ENCODE peak calls at places on chromosomes 1 and 21, in six cellular contexts. V is neuronal stem cell, D is IMR-90, X is trophoblast cell, Z is mesenchymal stem cell, L is H1. U is an unnamed sample.

GRCh38 chr1:63051886-63052285 is 268.0 kb downstream of the ATG4C start:
- DNase-seq in V (no peak), D (no peak), X (no peak), Z (no peak), L (no peak), U (no peak)

GRCh38 chr21:42102063-42102462 is 30.9 kb downstream of the UMODL1 start:
- DNase-seq in V (no peak), D (no peak), X (no peak), Z (no peak), L (no peak), U (no peak)

GRCh38 chr1:48677306-48678287 is 99.1 kb downstream of the BEND5 start:
- DNase-seq in V (peak), D (peak), X (peak), Z (peak), L (peak), U (peak)

GRCh38 chr1:211583011-211583995 is 4.3 kb upstream of the SLC30A1 start:
- DNase-seq in V (no peak), D (no peak), X (no peak), Z (no peak), L (no peak), U (no peak)

GRCh38 chr1:64478594-64479248 is 8.8 kb downstream of the CACHD1 start:
- DNase-seq in V (no peak), D (no peak), X (no peak), Z (no peak), L (no peak), U (no peak)

GRCh38 chr1:206798384-206798996 is 26.2 kb upstream of the IL10 start:
- DNase-seq in V (no peak), D (no peak), X (no peak), Z (no peak), L (no peak), U (no peak)

GRCh38 chr1:190615818-190616217 is 138.2 kb upstream of the BRINP3 start:
- DNase-seq in V (no peak), D (no peak), X (no peak), Z (no peak), L (no peak), U (peak)

GRCh38 chr1:109639063-109639840 is 16.6 kb upstream of the GSTM4 start:
- DNase-seq in V (no peak), D (no peak), X (no peak), Z (no peak), L (peak), U (peak)

GRCh38 chr1:160161965-160162705 is 10.7 kb downstream of the ATP1A4 start:
- DNase-seq in V (peak), D (peak), X (peak), Z (peak), L (peak), U (peak)

GRCh38 chr1:64507897-64508296 is 38.0 kb downstream of the CACHD1 start:
- DNase-seq in V (no peak), D (no peak), X (no peak), Z (no peak), L (no peak), U (no peak)

GRCh38 chr1:174206148-174206826 is 47.0 kb downstream of the RABGAP1L start:
- DNase-seq in V (no peak), D (no peak), X (no peak), Z (no peak), L (no peak), U (no peak)

GRCh38 chr1:61253059-61253735 is 170.8 kb downstream of the NFIA start:
- DNase-seq in V (no peak), D (peak), X (peak), Z (peak), L (no peak), U (no peak)

GRCh38 chr1:212959266-212960220 is 9.2 kb downstream of the VASH2 start:
- DNase-seq in V (no peak), D (no peak), X (no peak), Z (no peak), L (no peak), U (no peak)

GRCh38 chr1:109535481-109535880 is 4.2 kb upstream of the GPR61 start:
- DNase-seq in V (no peak), D (no peak), X (no peak), Z (peak), L (no peak), U (no peak)

GRCh38 chr1:151611288-151611790 is 511 bp upstream of the SNX27 start:
- DNase-seq in V (no peak), D (peak), X (peak), Z (peak), L (no peak), U (no peak)

GRCh38 chr1:164855930-164856329 is 296.9 kb downstream of the PBX1 start:
- DNase-seq in V (no peak), D (no peak), X (peak), Z (no peak), L (no peak), U (no peak)

GRCh38 chr1:110003747-110004428 is 19.3 kb downstream of the AHCYL1 start:
- DNase-seq in V (peak), D (peak), X (peak), Z (peak), L (peak), U (peak)

GRCh38 chr1:55868026-55868425 is 652.9 kb upstream of the USP24 start:
- DNase-seq in V (no peak), D (peak), X (no peak), Z (peak), L (no peak), U (no peak)

GRCh38 chr1:26045712-26046312 is at the start of gene SLC30A2:
- DNase-seq in V (no peak), D (no peak), X (peak), Z (no peak), L (peak), U (peak)

GRCh38 chr1:107016376-107016978 is 40.0 kb upstream of the PRMT6 start:
- DNase-seq in V (no peak), D (no peak), X (no peak), Z (no peak), L (no peak), U (no peak)

GRCh38 chr21:17293194-17293593 is 219.6 kb upstream of the CXADR start:
- DNase-seq in V (no peak), D (no peak), X (no peak), Z (no peak), L (no peak), U (no peak)

GRCh38 chr1:35935989-35936388 is 5.1 kb downstream of the AGO3 start:
- DNase-seq in V (no peak), D (no peak), X (no peak), Z (peak), L (no peak), U (no peak)

GRCh38 chr1:35932158-35932636 is 1.3 kb downstream of the AGO3 start:
- DNase-seq in V (no peak), D (no peak), X (no peak), Z (no peak), L (no peak), U (no peak)

GRCh38 chr1:35936828-35937227 is 5.9 kb downstream of the AGO3 start:
- DNase-seq in V (no peak), D (no peak), X (peak), Z (no peak), L (no peak), U (no peak)

GRCh38 chr1:35932941-35933340 is 2.0 kb downstream of the AGO3 start:
- DNase-seq in V (no peak), D (no peak), X (no peak), Z (no peak), L (no peak), U (no peak)

DNA sequence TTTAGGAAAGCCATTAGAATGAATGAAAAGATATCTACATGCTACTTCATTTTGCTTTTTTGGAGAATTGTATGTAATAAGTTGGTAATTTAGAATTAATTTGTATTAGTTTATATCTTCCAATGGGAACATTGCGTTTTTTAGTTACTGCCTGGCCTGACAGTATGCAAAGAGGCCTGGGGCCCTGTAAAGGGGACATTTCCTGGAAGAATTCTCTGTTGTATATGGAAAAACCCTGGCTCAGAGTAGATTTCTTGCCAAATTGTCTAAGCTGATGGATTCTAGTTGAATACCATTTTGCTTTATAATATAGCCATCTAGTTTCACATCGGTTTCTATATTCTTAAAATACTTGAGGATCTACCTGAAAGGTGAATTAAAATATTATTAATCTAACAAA is 4.5 kb downstream of the AGO3 start:
- DNase-seq in V (no peak), D (peak), X (no peak), Z (peak), L (no peak), U (no peak)
- H3K14ac ChIP-seq in V (no peak), D (no peak), X (no peak), Z (no peak), L (no peak), U (no peak)

GRCh38 chr1:58574816-58575215 is 2.2 kb downstream of the TACSTD2 start:
- DNase-seq in V (no peak), D (no peak), X (no peak), Z (no peak), L (peak), U (no peak)

GRCh38 chr1:58575831-58576726 is 973 bp downstream of the TACSTD2 start:
- DNase-seq in V (no peak), D (no peak), X (no peak), Z (no peak), L (no peak), U (no peak)

GRCh38 chr1:58572691-58573090 is 4.4 kb downstream of the TACSTD2 start:
- DNase-seq in V (no peak), D (no peak), X (no peak), Z (no peak), L (peak), U (peak)

GRCh38 chr1:58573138-58573537 is 3.9 kb downstream of the TACSTD2 start:
- DNase-seq in V (no peak), D (no peak), X (no peak), Z (no peak), L (no peak), U (no peak)

DNA sequence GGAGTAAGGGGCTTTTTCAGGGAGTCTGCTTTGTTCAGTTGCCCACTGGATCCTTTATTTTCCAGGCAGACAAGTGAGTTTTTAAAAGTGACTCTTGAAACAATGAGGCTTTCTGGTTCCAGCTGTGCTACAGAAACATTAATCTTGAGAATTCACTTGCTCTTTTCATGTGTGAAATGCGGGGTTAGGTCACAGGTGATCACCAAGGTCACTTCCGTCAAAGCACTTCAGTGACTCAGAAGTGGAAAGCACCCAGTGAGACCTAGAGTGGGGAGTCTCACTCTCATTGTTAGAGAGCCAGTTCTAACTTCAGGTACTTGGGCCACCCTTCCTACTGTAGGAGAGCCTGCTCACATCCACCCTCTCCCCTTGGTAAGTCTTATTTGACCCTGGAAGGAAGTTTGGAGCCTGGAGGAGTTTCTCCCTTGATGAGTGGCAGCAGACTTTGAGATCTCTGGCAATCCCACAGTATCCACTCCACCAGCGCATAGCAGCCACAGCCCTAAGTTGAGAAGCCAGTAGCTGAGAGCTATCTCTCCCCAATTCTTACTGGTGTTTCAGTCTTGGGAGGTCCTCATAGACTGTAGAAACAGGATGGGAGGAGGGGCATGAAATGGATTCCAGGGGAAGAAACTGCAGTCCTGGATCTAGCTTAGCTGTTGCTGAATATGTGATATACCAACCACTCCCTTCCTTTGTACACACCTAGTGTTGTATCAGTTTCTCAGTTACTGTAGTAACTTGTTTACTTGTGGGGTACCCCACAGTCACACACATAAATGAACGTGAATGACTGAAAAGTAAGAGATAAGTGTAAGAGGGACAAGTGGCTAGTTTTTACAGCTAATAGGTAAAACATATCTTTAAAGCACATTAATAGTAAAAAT is 3.1 kb downstream of the TACSTD2 start:
- DNase-seq in V (no peak), D (no peak), X (no peak), Z (no peak), L (peak), U (no peak)
- H4K91ac ChIP-seq in V (no peak), D (no peak), X (no peak), Z (no peak), L (no peak), U (no peak)

DNA sequence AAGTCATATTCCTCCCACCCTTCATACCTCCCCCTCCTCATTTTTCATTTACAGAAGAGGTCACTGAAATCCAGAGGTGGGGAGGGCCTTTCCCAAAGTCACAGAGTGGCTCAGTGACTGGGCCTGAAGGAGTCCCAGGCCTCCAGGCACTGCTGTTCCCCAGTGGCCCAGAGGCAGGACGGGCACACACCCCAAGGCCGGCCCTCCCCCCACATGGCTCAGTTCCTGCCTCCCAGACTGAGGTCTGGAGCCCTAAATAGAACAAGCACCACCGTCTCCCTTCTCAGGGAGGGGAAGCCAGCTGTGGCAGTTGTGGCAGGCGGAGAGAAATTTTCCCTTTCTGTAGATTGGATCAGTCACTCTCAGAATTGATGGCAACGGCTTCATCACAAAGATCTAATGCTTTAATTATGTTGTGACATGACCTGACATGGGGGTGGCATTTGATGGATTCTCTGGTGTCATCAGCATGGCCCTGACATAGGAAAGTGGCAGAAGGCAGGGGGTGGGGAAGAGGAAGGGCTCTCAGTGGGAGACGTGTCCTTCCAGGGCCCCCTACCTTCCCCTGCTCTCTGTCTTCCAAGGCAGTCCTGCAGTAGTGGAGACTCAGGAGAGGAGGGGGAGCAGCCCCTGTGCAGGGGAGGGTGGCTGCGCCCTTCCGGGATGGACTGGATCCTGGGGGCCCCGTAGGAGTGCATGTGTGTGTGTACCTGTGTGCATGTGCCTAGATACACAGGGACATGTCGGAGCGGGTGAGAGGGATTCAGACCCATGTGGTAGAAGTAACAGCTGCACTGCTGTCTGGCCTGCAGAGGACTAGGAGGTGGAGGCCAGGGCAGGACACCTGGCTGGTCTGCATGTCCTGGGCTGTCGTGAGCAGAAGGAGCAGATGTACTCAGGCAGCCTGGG is 41.2 kb upstream of the FOXO6 start:
- DNase-seq in V (no peak), D (no peak), X (no peak), Z (no peak), L (peak), U (no peak)
- H3K14ac ChIP-seq in V (no peak), D (no peak), X (peak), Z (no peak), L (no peak), U (no peak)

GRCh38 chr1:91724231-91724630 is 161.7 kb downstream of the TGFBR3 start:
- DNase-seq in V (no peak), D (no peak), X (no peak), Z (no peak), L (no peak), U (no peak)
- H4K91ac ChIP-seq in V (no peak), D (no peak), X (no peak), Z (no peak), L (no peak), U (no peak)

DNA sequence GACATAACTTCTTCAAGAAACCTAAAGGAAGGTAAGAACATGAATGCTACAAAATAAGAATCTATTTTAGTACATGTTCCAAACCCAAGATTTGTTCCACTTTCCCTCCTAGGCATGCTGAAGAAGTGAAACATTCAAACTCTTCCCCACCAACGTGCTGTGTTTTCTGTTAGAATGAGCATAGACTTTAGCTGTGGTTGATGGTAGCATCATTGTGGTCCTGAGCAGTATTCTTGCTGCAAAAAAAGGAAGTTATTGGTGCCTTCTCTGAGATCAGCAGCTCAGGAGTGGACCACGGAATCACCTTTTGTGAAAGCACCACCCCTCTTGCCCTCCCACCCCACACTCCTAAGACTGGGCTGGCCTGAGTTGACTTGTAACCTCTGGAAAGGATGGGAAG is 100.4 kb upstream of the POGK start:
- DNase-seq in V (no peak), D (no peak), X (no peak), Z (no peak), L (no peak), U (no peak)
- H3K14ac ChIP-seq in V (no peak), D (no peak), X (no peak), Z (no peak), L (no peak), U (no peak)

DNA sequence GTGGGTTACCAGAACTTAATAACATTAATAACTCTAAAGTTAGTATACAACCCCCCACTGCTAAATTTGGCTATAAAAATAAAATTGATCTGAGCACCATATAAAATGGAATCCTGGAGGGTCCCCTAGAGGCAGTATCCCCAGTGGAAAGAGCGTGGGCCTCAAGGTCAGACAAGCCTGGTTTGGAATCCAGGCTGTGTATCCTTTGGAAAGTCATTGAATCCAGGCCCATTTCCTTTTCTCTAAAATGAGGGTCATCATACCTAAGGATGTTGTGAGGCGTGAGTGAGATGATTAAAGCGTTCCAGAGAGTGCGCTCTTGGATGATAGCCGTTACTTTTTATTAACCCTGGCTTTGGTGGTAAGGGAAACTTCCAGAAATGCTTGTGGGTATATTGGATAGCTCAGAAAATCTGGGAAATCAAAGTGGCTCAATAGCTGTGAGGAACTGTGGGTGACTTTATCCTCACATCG is 671 bp upstream of the ZNF436 start:
- DNase-seq in V (no peak), D (no peak), X (no peak), Z (peak), L (no peak), U (no peak)
- H4K91ac ChIP-seq in V (no peak), D (peak), X (peak), Z (peak), L (no peak), U (no peak)

GRCh38 chr1:93728480-93729131 is 47.0 kb upstream of the BCAR3 start:
- DNase-seq in V (no peak), D (no peak), X (no peak), Z (no peak), L (no peak), U (no peak)

GRCh38 chr1:93722081-93723031 is 40.7 kb upstream of the BCAR3 start:
- DNase-seq in V (peak), D (no peak), X (no peak), Z (no peak), L (no peak), U (no peak)

GRCh38 chr1:93723101-93723500 is 41.5 kb upstream of the BCAR3 start:
- DNase-seq in V (no peak), D (no peak), X (peak), Z (no peak), L (no peak), U (no peak)

GRCh38 chr1:93720931-93721614 is 39.4 kb upstream of the BCAR3 start:
- DNase-seq in V (no peak), D (no peak), X (no peak), Z (no peak), L (no peak), U (no peak)

DNA sequence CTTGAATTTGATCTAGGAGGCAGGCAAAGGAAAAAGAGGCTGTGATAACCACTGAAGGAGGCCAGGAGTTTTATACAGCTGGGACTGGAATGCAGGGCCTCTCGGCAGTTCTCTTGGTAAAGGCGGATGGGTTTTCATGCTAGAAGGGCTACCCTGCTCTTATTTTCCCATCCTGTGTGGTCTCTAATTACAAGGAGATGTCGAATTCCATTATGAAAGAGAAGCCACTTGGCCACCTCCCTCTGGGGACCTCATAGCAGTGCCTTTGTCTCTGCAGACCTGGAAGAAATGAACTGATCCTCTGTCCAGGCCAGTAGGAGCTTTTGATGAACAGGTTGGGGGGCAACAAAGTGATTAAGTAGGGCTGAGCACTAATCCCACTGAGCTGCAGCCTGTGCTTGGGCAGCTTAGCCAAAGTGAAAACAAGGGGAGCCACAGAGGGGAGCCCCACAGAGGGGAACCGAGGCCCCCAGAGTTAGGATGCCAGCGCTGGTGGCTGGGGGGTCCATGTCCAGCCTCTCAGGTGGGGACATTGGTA is 42.2 kb upstream of the BCAR3 start:
- DNase-seq in V (peak), D (no peak), X (no peak), Z (no peak), L (no peak), U (no peak)
- H3K14ac ChIP-seq in V (no peak), D (peak), X (peak), Z (no peak), L (no peak), U (no peak)

U was measured in H9.